ENCODE peak calls at places on chromosomes 12 and 14, in eight cellular contexts. F is transverse colon, M is A549, E is uterus, Y is spleen, N is ovary, V is heart left ventricle, B is sigmoid colon. C is an unnamed sample. For H3K4me1, the result is how much of the 10 kb centered on the place peaks cover.

GRCh38 chr14:99252443-99252939 is 19.5 kb downstream of the BCL11B start:
- DNase-seq in F (no peak), M (no peak), E (no peak), Y (no peak), N (no peak), V (no peak), B (no peak), C (no peak)

GRCh38 chr12:115541891-115542361 is 735.6 kb downstream of the MED13L start:
- DNase-seq in F (no peak), M (no peak), E (no peak), Y (no peak), N (no peak), V (no peak), B (no peak), C (no peak)

GRCh38 chr14:72657214-72657921 is 236.5 kb downstream of the DPF3 start:
- DNase-seq in F (no peak), M (no peak), E (no peak), Y (no peak), N (no peak), V (no peak), B (no peak), C (no peak)

GRCh38 chr12:122080149-122081107 is 1.9 kb downstream of the MLXIP start:
- DNase-seq in F (peak), M (peak), E (peak), Y (peak), N (peak), V (peak), B (peak), C (peak)

GRCh38 chr12:88969127-88969526 is 383.2 kb downstream of the DUSP6 start:
- DNase-seq in F (no peak), M (no peak), E (no peak), Y (no peak), N (no peak), V (no peak), B (no peak), C (no peak)

GRCh38 chr12:3078086-3078820 is 1.1 kb downstream of the TSPAN9 start:
- DNase-seq in F (no peak), M (peak), E (no peak), Y (no peak), N (no peak), V (no peak), B (no peak), C (peak)

GRCh38 chr12:114403044-114403689 is 2.8 kb downstream of the TBX5 start:
- DNase-seq in F (no peak), M (no peak), E (no peak), Y (no peak), N (no peak), V (peak), B (no peak), C (no peak)

GRCh38 chr14:104206281-104206904 is 68.0 kb downstream of the KIF26A start:
- DNase-seq in F (peak), M (no peak), E (no peak), Y (no peak), N (no peak), V (no peak), B (no peak), C (peak)

GRCh38 chr12:42213954-42214426 is 24.1 kb downstream of the YAF2 start:
- DNase-seq in F (peak), M (no peak), E (peak), Y (no peak), N (peak), V (peak), B (no peak), C (no peak)

GRCh38 chr12:69524755-69525509 is 54.7 kb downstream of the FRS2 start:
- DNase-seq in F (no peak), M (no peak), E (no peak), Y (no peak), N (no peak), V (no peak), B (no peak), C (no peak)

DNA sequence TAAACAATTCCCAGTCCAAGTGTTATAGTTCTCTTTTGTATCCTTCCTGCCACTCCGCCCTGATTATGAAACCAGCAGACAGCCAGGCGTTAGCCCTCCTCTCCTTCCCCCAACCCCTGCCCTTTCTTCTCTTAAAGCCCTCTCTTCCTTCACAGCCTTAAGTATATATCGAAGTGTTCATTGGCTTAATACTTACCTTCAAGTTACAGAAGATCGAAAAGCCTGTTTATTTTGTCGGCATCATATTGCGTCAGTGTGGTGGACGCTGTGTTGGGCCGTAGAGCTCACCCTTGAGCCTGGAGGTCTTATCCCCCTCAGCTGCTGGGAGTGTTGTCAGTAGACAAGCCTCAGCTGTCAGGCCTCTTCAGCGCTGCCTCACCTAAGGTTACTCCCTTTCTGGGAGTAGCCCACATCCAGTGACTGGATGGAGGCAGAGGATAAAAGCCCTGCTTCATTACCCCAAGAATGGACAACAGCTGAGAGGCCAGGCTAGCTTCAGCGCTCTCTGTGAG is 36.2 kb downstream of the CMAS start:
- DNase-seq in F (no peak), M (no peak), E (no peak), Y (no peak), N (no peak), V (no peak), B (no peak), C (no peak)
- TF ChIP-seq POLR2A in F (no peak), M (no peak), E (no peak), Y (no peak), N (no peak), V (no peak), B (no peak), C (no peak)

GRCh38 chr12:109088818-109089217 is 4.5 kb downstream of the ALKBH2 start:
- DNase-seq in F (no peak), M (no peak), E (no peak), Y (no peak), N (no peak), V (no peak), B (no peak), C (no peak)

GRCh38 chr12:109085590-109085989 is 7.7 kb downstream of the ALKBH2 start:
- DNase-seq in F (no peak), M (no peak), E (no peak), Y (no peak), N (no peak), V (no peak), B (no peak), C (no peak)

GRCh38 chr12:109087250-109087649 is 6.0 kb downstream of the ALKBH2 start:
- DNase-seq in F (no peak), M (no peak), E (no peak), Y (no peak), N (no peak), V (no peak), B (no peak), C (peak)

GRCh38 chr12:109082751-109083150 is 10.5 kb downstream of the ALKBH2 start:
- DNase-seq in F (no peak), M (no peak), E (no peak), Y (no peak), N (no peak), V (no peak), B (no peak), C (no peak)

GRCh38 chr12:109084425-109084824 is 8.8 kb downstream of the ALKBH2 start:
- DNase-seq in F (no peak), M (no peak), E (no peak), Y (no peak), N (no peak), V (no peak), B (no peak), C (no peak)
- H3K4me1 ChIP-seq in F (under half), M (under half), E (under half), Y (under half), N (under half), V (under half), B (under half), C (under half)

GRCh38 chr12:96811083-96811482 is 96.0 kb upstream of the NEDD1 start:
- DNase-seq in F (no peak), M (peak), E (no peak), Y (no peak), N (no peak), V (no peak), B (no peak), C (no peak)

GRCh38 chr12:96807741-96808140 is 99.3 kb upstream of the NEDD1 start:
- DNase-seq in F (no peak), M (no peak), E (no peak), Y (no peak), N (no peak), V (no peak), B (no peak), C (no peak)

GRCh38 chr12:96810057-96810456 is 97.0 kb upstream of the NEDD1 start:
- DNase-seq in F (no peak), M (no peak), E (no peak), Y (no peak), N (no peak), V (no peak), B (no peak), C (no peak)

GRCh38 chr12:96810477-96810876 is 96.6 kb upstream of the NEDD1 start:
- DNase-seq in F (no peak), M (no peak), E (no peak), Y (no peak), N (no peak), V (no peak), B (no peak), C (no peak)

DNA sequence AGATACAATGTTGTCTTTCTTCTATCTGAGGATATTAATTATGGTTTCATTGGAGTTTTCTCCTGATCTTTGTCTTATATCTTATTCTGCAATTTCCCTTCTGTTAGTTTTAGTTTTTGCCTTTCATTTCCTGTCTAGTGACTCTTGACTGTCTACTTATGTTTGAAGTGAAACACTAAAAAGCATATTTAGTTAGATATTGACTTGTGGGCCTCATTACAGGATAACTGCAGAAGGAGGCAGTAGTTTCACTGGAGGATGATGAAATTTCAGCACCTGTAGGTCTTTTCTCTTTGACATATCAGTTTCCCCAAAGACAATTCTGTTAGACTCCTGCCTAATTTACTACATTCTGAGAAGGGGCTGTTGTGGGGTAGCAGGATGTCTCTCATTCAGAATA is 97.5 kb upstream of the NEDD1 start:
- DNase-seq in F (no peak), M (no peak), E (no peak), Y (no peak), N (no peak), V (no peak), B (no peak), C (no peak)
- TF ChIP-seq POLR2A in F (no peak), M (no peak), E (no peak), Y (no peak), N (no peak), V (no peak), B (no peak), C (no peak)

GRCh38 chr14:35403085-35403396 is 1.5 kb downstream of the NFKBIA start:
- DNase-seq in F (peak), M (no peak), E (peak), Y (peak), N (no peak), V (peak), B (peak), C (peak)
- H3K4me1 ChIP-seq in F (half or more), M (half or more), E (under half), Y (half or more), N (under half), V (half or more), B (half or more), C (under half)

DNA sequence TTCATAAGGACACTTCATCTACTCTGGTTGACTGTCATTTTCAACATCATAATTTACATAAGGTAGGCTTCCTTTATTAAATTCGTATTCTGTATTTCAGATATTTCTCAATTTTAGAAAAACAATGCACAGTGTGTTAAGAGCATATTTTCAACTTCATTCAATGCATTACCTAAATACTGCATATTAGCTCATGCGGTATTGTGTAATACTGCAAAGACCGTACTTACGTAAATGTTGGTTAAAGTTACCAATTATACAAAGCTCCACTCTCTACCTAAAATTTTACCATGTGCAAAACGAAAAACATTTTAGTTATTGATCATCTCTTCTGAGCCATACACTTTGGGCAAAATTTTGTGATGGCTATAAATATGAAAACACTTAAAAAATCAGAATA is 62.8 kb downstream of the EXOC5 start:
- DNase-seq in F (no peak), M (no peak), E (no peak), Y (no peak), N (no peak), V (no peak), B (no peak), C (no peak)
- TF ChIP-seq POLR2A in F (no peak), M (no peak), E (no peak), Y (no peak), N (no peak), V (no peak), B (no peak), C (no peak)

GRCh38 chr14:56349942-56350341 is 229.7 kb upstream of the TMEM260 start:
- DNase-seq in F (no peak), M (no peak), E (no peak), Y (no peak), N (no peak), V (no peak), B (no peak), C (no peak)
- H3K4me1 ChIP-seq in F (under half), M (under half), E (under half), Y (under half), N (under half), V (under half), B (under half), C (under half)

GRCh38 chr14:70888681-70889175 is 18.5 kb upstream of the PCNX1 start:
- DNase-seq in F (no peak), M (no peak), E (no peak), Y (no peak), N (no peak), V (no peak), B (no peak), C (no peak)

GRCh38 chr14:70893062-70893841 is 14.0 kb upstream of the PCNX1 start:
- DNase-seq in F (no peak), M (no peak), E (no peak), Y (no peak), N (no peak), V (no peak), B (no peak), C (no peak)

GRCh38 chr14:70891741-70892140 is 15.5 kb upstream of the PCNX1 start:
- DNase-seq in F (no peak), M (no peak), E (no peak), Y (no peak), N (no peak), V (no peak), B (no peak), C (no peak)

GRCh38 chr14:70889555-70889954 is 17.7 kb upstream of the PCNX1 start:
- DNase-seq in F (no peak), M (no peak), E (no peak), Y (no peak), N (no peak), V (no peak), B (no peak), C (no peak)

DNA sequence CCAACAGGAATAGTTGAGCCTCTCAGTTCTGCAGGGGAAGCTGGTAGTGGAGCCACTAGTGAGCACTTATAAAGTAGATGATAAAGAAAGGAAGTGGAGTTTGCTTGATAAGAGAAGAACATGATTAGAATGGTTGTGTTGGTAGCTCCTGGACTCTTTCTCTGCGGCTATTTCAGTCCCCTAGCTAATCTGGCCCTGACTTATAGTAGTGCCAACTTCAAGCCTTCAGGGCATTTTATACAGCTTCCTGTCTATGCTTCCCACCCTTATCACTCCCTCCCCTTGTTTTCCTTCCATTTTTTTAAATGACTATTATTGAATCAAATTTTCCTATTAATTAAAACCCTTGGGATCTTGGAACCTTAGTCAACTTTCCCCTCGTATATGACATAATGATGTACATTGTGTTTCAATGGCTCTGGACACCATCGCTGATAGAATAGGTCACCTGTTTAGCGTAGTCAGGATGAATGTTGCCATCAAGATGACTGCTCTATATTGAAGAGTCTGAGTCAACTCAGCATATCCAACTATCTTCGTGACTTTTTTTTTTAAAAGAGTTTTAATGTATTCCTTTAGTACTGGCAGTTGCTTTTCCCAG is 16.3 kb upstream of the PCNX1 start:
- DNase-seq in F (no peak), M (no peak), E (no peak), Y (no peak), N (no peak), V (no peak), B (no peak), C (no peak)
- TF ChIP-seq POLR2A in F (no peak), M (no peak), E (no peak), Y (no peak), N (no peak), V (no peak), B (no peak), C (no peak)

C was measured in Peyer's patch.